ENCODE peak calls at places on chromosomes 5 and 9, in nine cellular contexts. One of them, this sample, is unnamed. For H3K4me1, the result is how much of the 10 kb centered on the place peaks cover.

GRCh38 chr9:83304686-83305085 is 233.5 kb downstream of the FRMD3 start:
- DNase-seq in body of pancreas: peak
- DNase-seq in heart right ventricle: peak
- DNase-seq in left lung: peak
- DNase-seq in spleen: no peak
- DNase-seq in BE2C: peak
- DNase-seq in CD4-positive, CD25-positive, alpha-beta regulatory T cell: no peak
- DNase-seq in right lobe of liver: peak
- DNase-seq in CD8-positive, alpha-beta T cell: no peak
- DNase-seq in this sample: peak

GRCh38 chr5:116480894-116481510 is 93.6 kb downstream of the SEMA6A start:
- DNase-seq in body of pancreas: no peak
- DNase-seq in heart right ventricle: no peak
- DNase-seq in left lung: no peak
- DNase-seq in spleen: no peak
- DNase-seq in BE2C: no peak
- DNase-seq in CD4-positive, CD25-positive, alpha-beta regulatory T cell: no peak
- DNase-seq in right lobe of liver: no peak
- DNase-seq in CD8-positive, alpha-beta T cell: no peak
- DNase-seq in this sample: no peak

GRCh38 chr9:123003467-123003866 is 30.0 kb upstream of the GPR21 start:
- DNase-seq in body of pancreas: no peak
- DNase-seq in heart right ventricle: no peak
- DNase-seq in left lung: no peak
- DNase-seq in spleen: no peak
- DNase-seq in BE2C: no peak
- DNase-seq in CD4-positive, CD25-positive, alpha-beta regulatory T cell: no peak
- DNase-seq in right lobe of liver: no peak
- DNase-seq in CD8-positive, alpha-beta T cell: no peak
- DNase-seq in this sample: no peak

GRCh38 chr9:92790542-92791527 is 26.2 kb upstream of the BICD2 start:
- DNase-seq in body of pancreas: peak
- DNase-seq in heart right ventricle: peak
- DNase-seq in left lung: peak
- DNase-seq in spleen: no peak
- DNase-seq in BE2C: peak
- DNase-seq in CD4-positive, CD25-positive, alpha-beta regulatory T cell: peak
- DNase-seq in right lobe of liver: peak
- DNase-seq in CD8-positive, alpha-beta T cell: peak
- DNase-seq in this sample: peak

GRCh38 chr9:113216406-113216805 is 4.7 kb downstream of the FKBP15 start:
- DNase-seq in body of pancreas: no peak
- DNase-seq in heart right ventricle: no peak
- DNase-seq in left lung: no peak
- DNase-seq in spleen: no peak
- DNase-seq in BE2C: no peak
- DNase-seq in CD4-positive, CD25-positive, alpha-beta regulatory T cell: no peak
- DNase-seq in right lobe of liver: no peak
- DNase-seq in CD8-positive, alpha-beta T cell: no peak
- DNase-seq in this sample: no peak

GRCh38 chr9:94591876-94592275 is 1.7 kb downstream of the FBP2 start:
- DNase-seq in body of pancreas: no peak
- DNase-seq in heart right ventricle: no peak
- DNase-seq in left lung: no peak
- DNase-seq in spleen: no peak
- DNase-seq in BE2C: no peak
- DNase-seq in CD4-positive, CD25-positive, alpha-beta regulatory T cell: no peak
- DNase-seq in right lobe of liver: no peak
- DNase-seq in CD8-positive, alpha-beta T cell: no peak
- DNase-seq in this sample: no peak

GRCh38 chr5:131795128-131795719 is 1.6 kb downstream of the FNIP1 start:
- DNase-seq in body of pancreas: no peak
- DNase-seq in heart right ventricle: no peak
- DNase-seq in left lung: no peak
- DNase-seq in spleen: no peak
- DNase-seq in BE2C: no peak
- DNase-seq in CD4-positive, CD25-positive, alpha-beta regulatory T cell: no peak
- DNase-seq in right lobe of liver: no peak
- DNase-seq in CD8-positive, alpha-beta T cell: no peak
- DNase-seq in this sample: no peak

GRCh38 chr9:96486351-96487029 is 36.5 kb downstream of the HABP4 start:
- DNase-seq in body of pancreas: peak
- DNase-seq in heart right ventricle: peak
- DNase-seq in left lung: peak
- DNase-seq in spleen: no peak
- DNase-seq in BE2C: peak
- DNase-seq in CD4-positive, CD25-positive, alpha-beta regulatory T cell: no peak
- DNase-seq in right lobe of liver: peak
- DNase-seq in CD8-positive, alpha-beta T cell: no peak
- DNase-seq in this sample: peak

GRCh38 chr9:110033869-110034268 is 174.1 kb downstream of the C9orf152 start:
- DNase-seq in body of pancreas: no peak
- DNase-seq in heart right ventricle: no peak
- DNase-seq in left lung: no peak
- DNase-seq in spleen: no peak
- DNase-seq in BE2C: no peak
- DNase-seq in CD4-positive, CD25-positive, alpha-beta regulatory T cell: no peak
- DNase-seq in right lobe of liver: no peak
- DNase-seq in CD8-positive, alpha-beta T cell: no peak
- DNase-seq in this sample: peak

GRCh38 chr5:90096415-90097081 is 313.0 kb downstream of the CETN3 start:
- DNase-seq in body of pancreas: no peak
- DNase-seq in heart right ventricle: peak
- DNase-seq in left lung: peak
- DNase-seq in spleen: no peak
- DNase-seq in BE2C: peak
- DNase-seq in CD4-positive, CD25-positive, alpha-beta regulatory T cell: no peak
- DNase-seq in right lobe of liver: no peak
- DNase-seq in CD8-positive, alpha-beta T cell: no peak
- DNase-seq in this sample: peak

GRCh38 chr5:73250645-73251044 is 77.7 kb downstream of the TMEM174 start:
- DNase-seq in body of pancreas: no peak
- DNase-seq in heart right ventricle: no peak
- DNase-seq in left lung: no peak
- DNase-seq in spleen: no peak
- DNase-seq in BE2C: no peak
- DNase-seq in CD4-positive, CD25-positive, alpha-beta regulatory T cell: no peak
- DNase-seq in right lobe of liver: no peak
- DNase-seq in CD8-positive, alpha-beta T cell: no peak
- DNase-seq in this sample: no peak

GRCh38 chr5:39835371-39835770 is 410.6 kb upstream of the DAB2 start:
- DNase-seq in body of pancreas: no peak
- DNase-seq in heart right ventricle: no peak
- DNase-seq in left lung: no peak
- DNase-seq in spleen: no peak
- DNase-seq in BE2C: no peak
- DNase-seq in CD4-positive, CD25-positive, alpha-beta regulatory T cell: no peak
- DNase-seq in right lobe of liver: no peak
- DNase-seq in CD8-positive, alpha-beta T cell: no peak
- DNase-seq in this sample: no peak

GRCh38 chr5:20559845-20560244 is 571.8 kb upstream of the CDH18 start:
- DNase-seq in body of pancreas: no peak
- DNase-seq in heart right ventricle: no peak
- DNase-seq in left lung: no peak
- DNase-seq in spleen: no peak
- DNase-seq in BE2C: no peak
- DNase-seq in CD4-positive, CD25-positive, alpha-beta regulatory T cell: no peak
- DNase-seq in right lobe of liver: no peak
- DNase-seq in CD8-positive, alpha-beta T cell: no peak
- DNase-seq in this sample: no peak

GRCh38 chr5:66307647-66308257 is 163.7 kb downstream of the SREK1 start:
- DNase-seq in body of pancreas: peak
- DNase-seq in heart right ventricle: peak
- DNase-seq in left lung: no peak
- DNase-seq in spleen: no peak
- DNase-seq in BE2C: no peak
- DNase-seq in CD4-positive, CD25-positive, alpha-beta regulatory T cell: no peak
- DNase-seq in right lobe of liver: no peak
- DNase-seq in CD8-positive, alpha-beta T cell: no peak
- DNase-seq in this sample: peak

GRCh38 chr5:167895899-167896659 is 395.4 kb upstream of the WWC1 start:
- DNase-seq in body of pancreas: no peak
- DNase-seq in heart right ventricle: no peak
- DNase-seq in left lung: no peak
- DNase-seq in spleen: no peak
- DNase-seq in BE2C: no peak
- DNase-seq in CD4-positive, CD25-positive, alpha-beta regulatory T cell: no peak
- DNase-seq in right lobe of liver: no peak
- DNase-seq in CD8-positive, alpha-beta T cell: no peak
- DNase-seq in this sample: no peak

GRCh38 chr9:113476511-113476916 is 13.0 kb downstream of the RGS3 start:
- DNase-seq in body of pancreas: peak
- DNase-seq in heart right ventricle: no peak
- DNase-seq in left lung: no peak
- DNase-seq in spleen: no peak
- DNase-seq in BE2C: no peak
- DNase-seq in CD4-positive, CD25-positive, alpha-beta regulatory T cell: no peak
- DNase-seq in right lobe of liver: peak
- DNase-seq in CD8-positive, alpha-beta T cell: no peak
- DNase-seq in this sample: no peak

GRCh38 chr9:127937383-127938297 is at the start of gene DPM2:
- DNase-seq in body of pancreas: peak
- DNase-seq in heart right ventricle: peak
- DNase-seq in left lung: peak
- DNase-seq in spleen: peak
- DNase-seq in BE2C: peak
- DNase-seq in CD4-positive, CD25-positive, alpha-beta regulatory T cell: peak
- DNase-seq in right lobe of liver: peak
- DNase-seq in CD8-positive, alpha-beta T cell: peak
- DNase-seq in this sample: peak

GRCh38 chr5:76801159-76801802 is 17.5 kb upstream of the F2RL1 start:
- DNase-seq in body of pancreas: no peak
- DNase-seq in heart right ventricle: no peak
- DNase-seq in left lung: no peak
- DNase-seq in spleen: no peak
- DNase-seq in BE2C: no peak
- DNase-seq in CD4-positive, CD25-positive, alpha-beta regulatory T cell: no peak
- DNase-seq in right lobe of liver: no peak
- DNase-seq in CD8-positive, alpha-beta T cell: no peak
- DNase-seq in this sample: no peak

DNA sequence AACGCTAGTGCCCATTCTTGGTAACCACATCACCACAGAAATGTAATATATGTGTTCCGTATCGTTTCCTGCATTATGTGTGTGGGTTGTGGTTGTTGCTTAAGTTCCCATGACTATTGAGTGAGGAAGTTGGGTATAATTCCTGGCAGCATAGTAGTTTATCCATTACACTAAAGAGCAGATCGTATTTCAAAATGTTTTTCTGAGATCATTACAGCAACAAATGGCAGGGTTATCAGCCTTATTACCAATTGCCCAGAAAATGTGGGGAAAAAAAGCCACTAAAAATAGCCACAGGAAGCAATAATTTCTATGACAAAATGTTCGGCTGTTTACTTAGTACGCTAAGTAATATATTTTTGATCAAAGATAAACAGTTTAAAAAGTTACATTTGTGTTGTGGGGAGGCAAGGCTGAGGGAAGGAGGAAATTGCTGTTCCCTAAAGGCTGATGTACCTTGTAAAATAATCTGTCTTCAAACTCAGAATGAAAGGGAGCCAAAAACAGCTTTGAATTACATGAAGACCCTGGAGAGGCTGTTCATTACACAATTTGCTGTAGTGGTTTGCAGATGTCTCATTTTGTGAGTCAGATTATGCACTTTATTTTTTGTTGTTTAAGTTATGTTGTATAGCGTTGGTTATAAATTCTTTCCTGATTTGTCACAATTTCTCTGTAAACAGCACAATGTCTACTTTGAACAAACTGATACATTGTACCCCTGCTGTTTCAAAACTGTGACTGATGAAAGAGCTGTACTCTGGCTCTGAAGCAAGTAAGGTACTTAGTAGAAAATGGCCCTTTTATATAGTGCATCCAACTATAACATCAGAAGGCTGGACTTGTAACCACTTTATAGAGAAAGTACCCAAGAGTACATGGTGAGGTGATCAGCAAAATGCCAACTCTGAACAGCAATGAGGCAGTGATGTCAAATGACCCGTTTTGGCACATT is 1028.5 kb downstream of the NR2F1-AS1 start:
- DNase-seq in body of pancreas: no peak
- DNase-seq in heart right ventricle: no peak
- DNase-seq in left lung: no peak
- DNase-seq in spleen: no peak
- DNase-seq in BE2C: no peak
- DNase-seq in CD4-positive, CD25-positive, alpha-beta regulatory T cell: no peak
- DNase-seq in right lobe of liver: no peak
- DNase-seq in CD8-positive, alpha-beta T cell: no peak
- DNase-seq in this sample: peak
- H3K4me3 ChIP-seq in body of pancreas: no peak
- H3K4me3 ChIP-seq in heart right ventricle: no peak
- H3K4me3 ChIP-seq in left lung: no peak
- H3K4me3 ChIP-seq in spleen: no peak
- H3K4me3 ChIP-seq in BE2C: no peak
- H3K4me3 ChIP-seq in CD4-positive, CD25-positive, alpha-beta regulatory T cell: no peak
- H3K4me3 ChIP-seq in right lobe of liver: no peak
- H3K4me3 ChIP-seq in CD8-positive, alpha-beta T cell: no peak
- H3K4me3 ChIP-seq in this sample: peak

GRCh38 chr9:136902259-136902821 is 16.0 kb downstream of the TRAF2 start:
- DNase-seq in body of pancreas: peak
- DNase-seq in heart right ventricle: peak
- DNase-seq in left lung: peak
- DNase-seq in spleen: peak
- DNase-seq in BE2C: peak
- DNase-seq in CD4-positive, CD25-positive, alpha-beta regulatory T cell: peak
- DNase-seq in right lobe of liver: peak
- DNase-seq in CD8-positive, alpha-beta T cell: peak
- DNase-seq in this sample: no peak
- H3K4me1 ChIP-seq in body of pancreas: half or more
- H3K4me1 ChIP-seq in heart right ventricle: under half
- H3K4me1 ChIP-seq in left lung: under half
- H3K4me1 ChIP-seq in spleen: half or more
- H3K4me1 ChIP-seq in BE2C: under half
- H3K4me1 ChIP-seq in CD4-positive, CD25-positive, alpha-beta regulatory T cell: under half
- H3K4me1 ChIP-seq in right lobe of liver: under half
- H3K4me1 ChIP-seq in CD8-positive, alpha-beta T cell: under half
- H3K4me1 ChIP-seq in this sample: under half

GRCh38 chr9:136994885-136995224 is 1.5 kb downstream of the CLIC3 start:
- DNase-seq in body of pancreas: no peak
- DNase-seq in heart right ventricle: no peak
- DNase-seq in left lung: no peak
- DNase-seq in spleen: no peak
- DNase-seq in BE2C: no peak
- DNase-seq in CD4-positive, CD25-positive, alpha-beta regulatory T cell: no peak
- DNase-seq in right lobe of liver: no peak
- DNase-seq in CD8-positive, alpha-beta T cell: no peak
- DNase-seq in this sample: no peak
- H3K4me3 ChIP-seq in body of pancreas: no peak
- H3K4me3 ChIP-seq in heart right ventricle: peak
- H3K4me3 ChIP-seq in left lung: peak
- H3K4me3 ChIP-seq in spleen: no peak
- H3K4me3 ChIP-seq in BE2C: no peak
- H3K4me3 ChIP-seq in CD4-positive, CD25-positive, alpha-beta regulatory T cell: no peak
- H3K4me3 ChIP-seq in right lobe of liver: no peak
- H3K4me3 ChIP-seq in CD8-positive, alpha-beta T cell: no peak
- H3K4me3 ChIP-seq in this sample: no peak

DNA sequence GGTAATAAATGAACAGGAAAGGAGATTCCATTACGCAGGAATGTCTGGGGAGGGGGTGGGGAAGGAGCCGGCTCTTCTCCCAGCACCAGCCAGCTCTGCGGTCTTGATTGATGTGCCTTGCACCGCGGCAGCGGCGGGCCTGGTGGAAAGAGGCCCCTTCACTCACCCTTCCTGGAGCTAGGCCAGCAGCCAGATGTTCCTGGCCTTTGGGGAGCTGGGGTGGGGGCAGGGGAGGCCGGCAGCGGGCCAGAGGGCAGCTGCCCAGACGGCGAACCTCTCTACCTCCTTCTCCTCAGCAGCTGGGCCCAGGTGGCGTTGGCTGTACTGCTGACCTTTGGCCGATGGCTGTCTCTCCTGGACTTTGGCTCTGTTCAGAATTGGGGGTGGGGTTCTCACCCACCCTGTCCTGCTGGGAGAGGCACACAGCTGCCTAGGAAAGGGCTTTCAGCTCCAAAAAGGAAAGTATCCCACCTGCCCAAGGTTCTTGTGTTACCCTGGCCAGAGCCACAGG is 58.1 kb upstream of the SYNPO start:
- DNase-seq in body of pancreas: peak
- DNase-seq in heart right ventricle: no peak
- DNase-seq in left lung: peak
- DNase-seq in spleen: no peak
- DNase-seq in BE2C: peak
- DNase-seq in CD4-positive, CD25-positive, alpha-beta regulatory T cell: no peak
- DNase-seq in right lobe of liver: peak
- DNase-seq in CD8-positive, alpha-beta T cell: no peak
- DNase-seq in this sample: peak
- H3K4me1 ChIP-seq in body of pancreas: under half
- H3K4me1 ChIP-seq in heart right ventricle: under half
- H3K4me1 ChIP-seq in left lung: under half
- H3K4me1 ChIP-seq in spleen: under half
- H3K4me1 ChIP-seq in BE2C: under half
- H3K4me1 ChIP-seq in CD4-positive, CD25-positive, alpha-beta regulatory T cell: under half
- H3K4me1 ChIP-seq in right lobe of liver: under half
- H3K4me1 ChIP-seq in CD8-positive, alpha-beta T cell: under half
- H3K4me1 ChIP-seq in this sample: under half